ENCODE peak calls at places on chromosome 7, in seven cellular contexts. V is IMR-90, Q is body of pancreas, S is adrenal gland, T is Panc1, J is neuronal stem cell, R is right cardiac atrium. H is an unnamed sample.

GRCh38 chr7:154915600-154915999 is 87.3 kb downstream of the PAXIP1 start:
- DNase-seq in S (no peak), R (no peak), Q (no peak), T (no peak), J (no peak), V (no peak), H (no peak)

GRCh38 chr7:85669139-85669692 is 482.4 kb upstream of the SEMA3D start:
- DNase-seq in R (no peak), T (no peak), V (no peak), Q (no peak), S (no peak), J (no peak), H (no peak)

GRCh38 chr7:32161708-32162107 is 91.5 kb upstream of the PDE1C start:
- DNase-seq in Q (no peak), J (no peak), T (no peak), V (peak; percentile 73), R (no peak), S (no peak), H (peak; percentile 94)

GRCh38 chr7:57867884-57868701 is 418.1 kb downstream of the ZNF716 start:
- DNase-seq in Q (peak; percentile 18), T (no peak), S (no peak), J (no peak), R (peak; percentile 15), V (no peak), H (no peak)

GRCh38 chr7:129375221-129375938 is 58.9 kb upstream of the STRIP2 start:
- DNase-seq in R (no peak), V (no peak), T (no peak), S (no peak), Q (no peak), J (no peak), H (no peak)

GRCh38 chr7:134627109-134627774 is 19.4 kb upstream of the BPGM start:
- DNase-seq in J (no peak), V (no peak), T (no peak), Q (no peak), R (no peak), S (no peak), H (no peak)

GRCh38 chr7:67100956-67101361 is 104.3 kb downstream of the TYW1 start:
- DNase-seq in S (no peak), R (no peak), J (no peak), V (no peak), T (no peak), Q (no peak), H (no peak)

GRCh38 chr7:73823873-73824597 is 6.8 kb upstream of the CLDN4 start:
- DNase-seq in V (no peak), S (no peak), T (no peak), Q (peak; percentile 2), J (no peak), R (no peak), H (no peak)

GRCh38 chr7:35761882-35762720 is 38.8 kb upstream of the SEPTIN7 start:
- DNase-seq in R (no peak), V (peak; percentile 82), Q (no peak), J (no peak), T (no peak), S (no peak), H (no peak)

GRCh38 chr7:29989257-29989995 is at the start of gene SCRN1:
- DNase-seq in V (peak; percentile 13), J (peak; percentile 42), S (peak; percentile 25), T (no peak), R (peak; percentile 45), Q (peak; percentile 45), H (no peak)

GRCh38 chr7:83547526-83547925 is 101.4 kb downstream of the SEMA3E start:
- DNase-seq in R (no peak), T (no peak), Q (peak; percentile 41), S (no peak), J (no peak), V (peak; percentile 39), H (peak; percentile 99)

GRCh38 chr7:157609516-157609915 is 272.7 kb downstream of the DNAJB6 start:
- DNase-seq in T (no peak), J (no peak), V (no peak), Q (no peak), S (no peak), R (no peak), H (no peak)

GRCh38 chr7:27117687-27118491 is 12.7 kb downstream of the HOXA4 start:
- DNase-seq in Q (no peak), J (no peak), R (no peak), T (no peak), V (peak; percentile 97), S (peak; percentile 26), H (peak; percentile 88)
- H3K27ac ChIP-seq in Q (peak overlapping the region; percentile 27), J (no peak overlapping the region), R (peak overlapping the region; percentile 72), T (peak overlapping the region; percentile 99), V (peak overlapping the region; percentile 89), S (peak overlapping the region; percentile 36), H (peak overlapping the region; percentile 83)

GRCh38 chr7:127819975-127820778 is 168.2 kb downstream of the SND1 start:
- DNase-seq in S (no peak), T (no peak), J (no peak), Q (no peak), V (peak; percentile 70), R (no peak), H (peak; percentile 86)

GRCh38 chr7:127817466-127817865 is 165.5 kb downstream of the SND1 start:
- DNase-seq in R (no peak), S (no peak), T (no peak), V (no peak), Q (no peak), J (no peak), H (no peak)

GRCh38 chr7:127813991-127814556 is 162.1 kb downstream of the SND1 start:
- DNase-seq in T (no peak), S (no peak), V (peak; percentile 57), R (no peak), J (no peak), Q (no peak), H (peak; percentile 41)

GRCh38 chr7:127815631-127816145 is 163.7 kb downstream of the SND1 start:
- DNase-seq in J (no peak), R (no peak), V (no peak), T (no peak), Q (no peak), S (no peak), H (no peak)

GRCh38 chr7:127816354-127817190 is 164.6 kb downstream of the SND1 start:
- DNase-seq in T (no peak), V (no peak), S (no peak), Q (no peak), J (no peak), R (no peak), H (no peak)
- H3K27ac ChIP-seq in T (no peak overlapping the region), V (no peak overlapping the region), S (no peak overlapping the region), Q (no peak overlapping the region), J (no peak overlapping the region), R (no peak overlapping the region), H (no peak overlapping the region)

GRCh38 chr7:38756521-38756920 is 125.3 kb upstream of the AMPH start:
- DNase-seq in Q (no peak), J (no peak), R (no peak), T (no peak), V (peak; percentile 29), S (no peak), H (peak; percentile 12)

GRCh38 chr7:38753347-38753746 is 122.2 kb upstream of the AMPH start:
- DNase-seq in S (no peak), J (no peak), R (peak; percentile 17), V (no peak), Q (no peak), T (no peak), H (no peak)

GRCh38 chr7:38760226-38760625 is 129.1 kb upstream of the AMPH start:
- DNase-seq in J (no peak), T (no peak), Q (no peak), S (no peak), V (no peak), R (no peak), H (no peak)

DNA sequence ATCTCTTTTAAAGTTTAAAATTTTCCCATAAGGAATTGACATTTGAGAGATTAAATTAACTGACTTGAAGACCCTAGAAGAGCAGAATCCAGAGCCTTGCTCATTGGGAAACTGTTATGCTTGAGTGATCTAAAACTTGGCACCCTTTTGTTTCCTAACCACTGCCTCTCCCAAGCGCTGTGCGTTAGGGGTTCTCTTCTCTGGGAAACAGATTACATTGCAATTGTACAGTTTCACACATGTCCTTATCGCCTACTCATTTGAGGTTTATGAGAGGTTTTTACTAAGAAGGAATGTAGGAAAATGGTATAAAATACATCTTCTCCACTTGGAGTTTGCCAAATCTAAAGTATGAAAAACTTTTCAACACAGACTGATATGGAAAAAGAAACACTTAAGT is 126.8 kb upstream of the AMPH start:
- DNase-seq in V (no peak), Q (no peak), S (no peak), J (no peak), T (no peak), R (no peak), H (peak; percentile 54)
- H3K27ac ChIP-seq in V (no peak overlapping the region), Q (no peak overlapping the region), S (no peak overlapping the region), J (no peak overlapping the region), T (no peak overlapping the region), R (no peak overlapping the region), H (no peak overlapping the region)

DNA sequence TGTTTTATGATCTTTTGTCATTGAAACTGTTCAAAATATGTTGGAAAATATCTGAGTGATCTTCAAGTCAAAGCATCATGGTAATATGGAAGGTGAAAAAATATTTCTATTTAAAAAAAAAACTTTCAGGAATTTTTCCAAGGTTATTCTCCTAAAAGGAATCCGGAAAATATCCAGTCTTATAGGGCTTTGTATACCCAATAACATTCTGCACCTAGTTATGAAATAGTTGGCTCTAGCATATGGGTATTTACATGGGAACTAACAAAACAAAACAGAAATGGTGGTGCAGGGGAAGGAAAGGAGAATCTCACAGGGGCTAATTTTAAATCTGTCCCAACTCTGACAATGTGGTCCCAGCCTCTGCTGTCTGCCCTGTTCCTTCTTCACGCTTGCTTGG is 167.1 kb upstream of the RHEB start:
- DNase-seq in Q (no peak), T (no peak), V (no peak), R (no peak), S (no peak), J (no peak), H (no peak)
- H3K27ac ChIP-seq in Q (no peak overlapping the region), T (peak overlapping the region; percentile 99), V (peak overlapping the region; percentile 86), R (peak overlapping the region; percentile 80), S (peak overlapping the region; percentile 48), J (no peak overlapping the region), H (peak overlapping the region; percentile 86)

GRCh38 chr7:123647106-123647730 is 8.4 kb upstream of the LMOD2 start:
- DNase-seq in V (no peak), R (no peak), T (no peak), S (no peak), J (no peak), Q (no peak), H (no peak)

GRCh38 chr7:123652406-123652805 is 3.3 kb upstream of the LMOD2 start:
- DNase-seq in T (no peak), Q (no peak), R (no peak), S (no peak), J (no peak), V (no peak), H (no peak)

GRCh38 chr7:123649956-123650355 is 5.7 kb upstream of the LMOD2 start:
- DNase-seq in Q (no peak), V (no peak), S (no peak), T (no peak), J (no peak), R (no peak), H (peak; percentile 15)

GRCh38 chr7:123653162-123653561 is 2.5 kb upstream of the LMOD2 start:
- DNase-seq in V (no peak), J (no peak), T (no peak), R (no peak), S (no peak), Q (no peak), H (no peak)

GRCh38 chr7:123650595-123650994 is 5.1 kb upstream of the LMOD2 start:
- DNase-seq in Q (no peak), S (no peak), J (no peak), V (no peak), R (no peak), T (no peak), H (no peak)
- H3K27ac ChIP-seq in Q (no peak overlapping the region), S (no peak overlapping the region), J (no peak overlapping the region), V (no peak overlapping the region), R (no peak overlapping the region), T (no peak overlapping the region), H (no peak overlapping the region)

GRCh38 chr7:41006591-41006990 is 696.3 kb downstream of the INHBA start:
- DNase-seq in R (no peak), J (no peak), T (no peak), V (peak; percentile 44), S (no peak), Q (no peak), H (peak; percentile 67)
- H3K27ac ChIP-seq in R (no peak overlapping the region), J (no peak overlapping the region), T (no peak overlapping the region), V (no peak overlapping the region), S (no peak overlapping the region), Q (no peak overlapping the region), H (peak overlapping the region; percentile 78)

H was measured in astrocyte.